ENCODE peak calls at places on chromosomes 5 and 9, in seven cellular contexts. U, T, Y, K, M, H and S are unnamed samples.

GRCh38 chr5:159682623-159683022 is 233.7 kb upstream of the ADRA1B start:
- DNase-seq in T (no peak), U (no peak), H (no peak), M (no peak), Y (no peak), K (no peak), S (no peak)

GRCh38 chr5:67844937-67845336 is 370.6 kb upstream of the PIK3R1 start:
- DNase-seq in M (no peak), U (no peak), H (no peak), K (no peak), Y (no peak), T (no peak), S (no peak)

GRCh38 chr5:145510324-145510723 is 324.8 kb downstream of the PRELID2 start:
- DNase-seq in K (no peak), T (no peak), M (no peak), U (no peak), H (no peak), Y (no peak), S (peak; percentile 79)

GRCh38 chr9:35616681-35617459 is 1.3 kb downstream of the CD72 start:
- DNase-seq in M (peak; percentile 91), K (peak; percentile 32), H (no peak), Y (peak; percentile 89), U (peak; percentile 82), T (no peak), S (no peak)

GRCh38 chr5:164497665-164498064 is 992.2 kb downstream of the MAT2B start:
- DNase-seq in M (no peak), K (no peak), Y (no peak), U (no peak), H (no peak), T (no peak), S (no peak)

GRCh38 chr9:134618163-134618822 is 23.3 kb upstream of the COL5A1 start:
- DNase-seq in T (no peak), K (no peak), M (peak; percentile 69), Y (peak; percentile 63), U (no peak), H (no peak), S (no peak)

GRCh38 chr5:112065818-112066217 is 308.8 kb upstream of the NREP start:
- DNase-seq in K (no peak), Y (no peak), T (no peak), H (no peak), M (no peak), U (no peak), S (no peak)

GRCh38 chr5:34028349-34028748 is 14.7 kb downstream of the C1QTNF3 start:
- DNase-seq in H (no peak), U (no peak), T (no peak), M (no peak), Y (no peak), K (no peak), S (no peak)

GRCh38 chr9:8762676-8763075 is 963.1 kb upstream of the DMAC1 start:
- DNase-seq in T (no peak), U (peak; percentile 18), Y (no peak), H (no peak), M (no peak), K (no peak), S (no peak)

GRCh38 chr9:70061776-70062175 is 18.1 kb downstream of the MAMDC2 start:
- DNase-seq in Y (no peak), T (no peak), K (no peak), U (no peak), M (no peak), H (no peak), S (no peak)

GRCh38 chr5:54959673-54960418 is 25.5 kb downstream of the ESM1 start:
- DNase-seq in M (no peak), H (no peak), U (peak; percentile 9), Y (no peak), K (no peak), T (no peak), S (no peak)

GRCh38 chr5:14400611-14401010 is 181.0 kb upstream of the OTULINL start:
- DNase-seq in M (no peak), U (no peak), H (no peak), K (no peak), T (no peak), Y (no peak), S (no peak)

GRCh38 chr9:112462855-112463254 is 23.8 kb upstream of the KIAA1958 start:
- DNase-seq in T (no peak), M (no peak), U (no peak), H (no peak), Y (no peak), K (no peak), S (no peak)

GRCh38 chr9:130962418-130963316 is 23.6 kb upstream of the FIBCD1 start:
- DNase-seq in H (no peak), T (peak; percentile 85), K (no peak), M (peak; percentile 83), U (no peak), Y (no peak), S (peak; percentile 82)

GRCh38 chr5:119179857-119180641 is 109.2 kb downstream of the DMXL1 start:
- DNase-seq in U (no peak), K (peak; percentile 10), T (no peak), M (no peak), H (no peak), Y (no peak), S (no peak)

GRCh38 chr5:123460296-123460729 is 37.1 kb upstream of the CEP120 start:
- DNase-seq in K (no peak), U (peak; percentile 58), M (no peak), H (no peak), T (no peak), Y (no peak), S (no peak)

GRCh38 chr5:129903466-129904101 is 681 bp upstream of the CHSY3 start:
- DNase-seq in U (no peak), K (no peak), T (no peak), Y (no peak), M (no peak), H (no peak), S (no peak)
- H3K4me3 ChIP-seq in U (peak overlapping the region; percentile 52), K (peak overlapping the region; percentile 59), T (peak overlapping the region; percentile 58), Y (peak overlapping the region; percentile 67), M (peak overlapping the region; percentile 70), H (peak overlapping the region; percentile 85), S (peak overlapping the region; percentile 76)

GRCh38 chr5:114362977-114363721 is 1.3 kb downstream of the KCNN2 start:
- DNase-seq in Y (no peak), H (peak; percentile 11), K (peak; percentile 11), U (no peak), M (peak; percentile 61), T (no peak), S (no peak)

GRCh38 chr5:114361724-114362196 is at the start of gene KCNN2:
- DNase-seq in U (peak; percentile 77), T (peak; percentile 59), K (peak; percentile 88), H (peak; percentile 89), Y (peak; percentile 84), M (peak; percentile 92), S (peak; percentile 11)

GRCh38 chr5:114360362-114360761 is 1.5 kb upstream of the KCNN2 start:
- DNase-seq in Y (no peak), K (no peak), T (no peak), M (no peak), U (no peak), H (no peak), S (no peak)

GRCh38 chr5:114362197-114362976 is 517 bp downstream of the KCNN2 start:
- DNase-seq in Y (peak; percentile 67), H (peak; percentile 75), U (no peak), M (peak; percentile 75), K (no peak), T (no peak), S (no peak)

GRCh38 chr5:114360816-114361723 is 800 bp upstream of the KCNN2 start:
- DNase-seq in H (peak; percentile 79), M (peak; percentile 76), Y (peak; percentile 64), T (no peak), K (peak; percentile 52), U (no peak), S (no peak)
- H3K4me3 ChIP-seq in H (peak overlapping the region; percentile 96), M (peak overlapping the region; percentile 47), Y (peak overlapping the region; percentile 58), T (peak overlapping the region; percentile 62), K (peak overlapping the region; percentile 61), U (peak overlapping the region; percentile 42), S (peak overlapping the region; percentile 48)

GRCh38 chr5:80092521-80093107 is 57.5 kb downstream of the THBS4 start:
- DNase-seq in T (no peak), H (no peak), Y (no peak), M (no peak), U (no peak), K (no peak), S (no peak)
- H3K4me3 ChIP-seq in T (no peak overlapping the region), H (no peak overlapping the region), Y (no peak overlapping the region), M (no peak overlapping the region), U (no peak overlapping the region), K (no peak overlapping the region), S (no peak overlapping the region)

GRCh38 chr9:137270929-137271695 is 6.4 kb upstream of the TOR4A start:
- DNase-seq in K (no peak), U (no peak), T (no peak), Y (peak; percentile 67), H (no peak), M (peak; percentile 75), S (no peak)

GRCh38 chr9:137271696-137272076 is 5.8 kb upstream of the TOR4A start:
- DNase-seq in M (peak; percentile 46), U (no peak), T (no peak), Y (no peak), H (no peak), K (no peak), S (no peak)

GRCh38 chr9:137267933-137268355 is 9.6 kb upstream of the TOR4A start:
- DNase-seq in T (no peak), U (no peak), Y (no peak), H (no peak), M (peak; percentile 58), K (no peak), S (no peak)

GRCh38 chr9:137268538-137269201 is 8.9 kb upstream of the TOR4A start:
- DNase-seq in H (no peak), T (no peak), M (peak; percentile 78), U (no peak), Y (no peak), K (no peak), S (no peak)

GRCh38 chr9:137269231-137269772 is 8.2 kb upstream of the TOR4A start:
- DNase-seq in Y (peak; percentile 89), K (peak; percentile 86), T (peak; percentile 51), M (peak; percentile 92), U (peak; percentile 78), H (no peak), S (no peak)
- H3K4me3 ChIP-seq in Y (peak overlapping the region; percentile 16), K (peak overlapping the region; percentile 20), T (no peak overlapping the region), M (no peak overlapping the region), U (no peak overlapping the region), H (no peak overlapping the region), S (no peak overlapping the region)

GRCh38 chr5:179624841-179625271 is 1.4 kb upstream of the HNRNPH1 start:
- DNase-seq in K (no peak), Y (peak; percentile 57), M (no peak), T (no peak), H (no peak), U (no peak), S (no peak)
- H3K4me3 ChIP-seq in K (peak overlapping the region; percentile 99), Y (peak overlapping the region; percentile 100), M (peak overlapping the region; percentile 74), T (no peak overlapping the region), H (no peak overlapping the region), U (no peak overlapping the region), S (no peak overlapping the region)

DNA sequence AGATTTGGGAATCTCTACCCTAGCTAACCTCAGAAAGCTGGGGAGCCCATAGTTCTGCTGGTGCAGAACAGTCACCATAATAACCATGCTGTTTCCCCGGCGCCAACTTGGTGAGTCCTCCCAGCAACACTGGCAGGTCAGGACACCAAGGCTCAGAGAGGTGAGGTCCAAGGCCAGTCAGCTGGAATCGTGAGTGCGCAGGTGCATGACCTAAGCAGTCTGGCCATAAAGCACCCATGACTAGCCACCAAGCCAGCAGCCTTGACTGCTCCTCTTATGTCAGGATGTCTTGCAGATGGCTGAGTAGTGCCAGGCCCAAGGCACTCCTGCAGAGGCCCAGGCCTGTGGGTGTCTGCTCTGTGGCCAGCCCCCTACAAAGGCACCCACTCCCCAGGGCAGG is 2.6 kb downstream of the RNF44 start:
- DNase-seq in T (no peak), M (peak; percentile 72), H (no peak), U (peak; percentile 56), Y (no peak), K (no peak), S (no peak)
- H3K4me3 ChIP-seq in T (no peak overlapping the region), M (peak overlapping the region; percentile 48), H (peak overlapping the region; percentile 13), U (no peak overlapping the region), Y (peak overlapping the region; percentile 98), K (no peak overlapping the region), S (no peak overlapping the region)